ENCODE peak calls at places on chromosomes 13 and 19, in seven cellular contexts. E is heart right ventricle; U is stimulated activated CD4-positive, alpha-beta T cell treated with anti-CD3 and anti-CD28 coated beads, Interleukin-1b, Interleukin-23, amount 100 ng/mL, for 24 hours; O is astrocyte of the hippocampus; L is HTR-8/SVneo; N is DMS 273 treated with DMSO at 0.1 percent for 48 hours; P is mammary epithelial cell. R is an unnamed sample.

GRCh38 chr19:55189424-55189823 is 9.3 kb upstream of the SYT5 start:
- DNase-seq in E (peak; percentile 60), U (no peak), O (peak; percentile 61), L (peak; percentile 96), N (no peak), P (peak; percentile 100), R (no peak)

GRCh38 chr13:45331981-45332830 is 8.8 kb downstream of the TPT1 start:
- DNase-seq in E (no peak), U (no peak), O (peak; percentile 80), L (no peak), N (no peak), P (peak; percentile 88), R (no peak)

GRCh38 chr13:33089311-33089710 is 73.1 kb downstream of the KL start:
- DNase-seq in E (no peak), U (no peak), O (no peak), L (no peak), N (no peak), P (no peak), R (no peak)

GRCh38 chr19:48878219-48879024 is 6.2 kb downstream of the PPP1R15A start:
- DNase-seq in E (peak; percentile 75), U (no peak), O (no peak), L (no peak), N (no peak), P (peak; percentile 62), R (no peak)

GRCh38 chr13:30615851-30616311 is 1.8 kb upstream of the USPL1 start:
- DNase-seq in E (no peak), U (no peak), O (peak; percentile 51), L (no peak), N (no peak), P (peak; percentile 31), R (no peak)

GRCh38 chr13:113802761-113803160 is 43.7 kb downstream of the TMEM255B start:
- DNase-seq in E (no peak), U (no peak), O (no peak), L (no peak), N (no peak), P (no peak), R (no peak)

GRCh38 chr13:90027409-90027808 is 1320.1 kb upstream of the MIR17HG start:
- DNase-seq in E (no peak), U (no peak), O (no peak), L (no peak), N (no peak), P (no peak), R (no peak)

GRCh38 chr19:54024660-54025059 is 33.2 kb downstream of the CACNG6 start:
- DNase-seq in E (no peak), U (no peak), O (no peak), L (no peak), N (no peak), P (no peak), R (no peak)

GRCh38 chr13:40568672-40569350 is 97.6 kb downstream of the FOXO1 start:
- DNase-seq in E (no peak), U (no peak), O (no peak), L (no peak), N (no peak), P (no peak), R (no peak)

GRCh38 chr19:42422576-42423461 is 4.4 kb downstream of the LIPE start:
- DNase-seq in E (peak; percentile 49), U (peak; percentile 12), O (no peak), L (peak; percentile 42), N (no peak), P (peak; percentile 34), R (no peak)

GRCh38 chr13:99086869-99087129 is 108.9 kb upstream of the DOCK9 start:
- DNase-seq in E (no peak), U (no peak), O (no peak), L (no peak), N (no peak), P (peak; percentile 42), R (no peak)

GRCh38 chr13:80177327-80177726 is 163.6 kb downstream of the SPRY2 start:
- DNase-seq in E (no peak), U (no peak), O (no peak), L (no peak), N (no peak), P (peak; percentile 51), R (no peak)